ENCODE peak calls at places on chromosome 12, in four cellular contexts. A, C, W and Y are unnamed samples.

GRCh38 chr12:111705672-111706071 is 19.8 kb downstream of the ACAD10 start:
- DNase-seq in A (no peak), C (no peak), W (no peak), Y (no peak)

GRCh38 chr12:72346331-72346944 is 74.3 kb downstream of the TRHDE start:
- DNase-seq in A (no peak), C (peak; percentile 83), W (peak; percentile 95), Y (peak; percentile 67)

GRCh38 chr12:1881936-1882335 is 36.5 kb downstream of the CACNA2D4 start:
- DNase-seq in A (no peak), C (no peak), W (no peak), Y (no peak)

GRCh38 chr12:50734409-50735263 is 29.3 kb upstream of the ATF1 start:
- DNase-seq in A (no peak), C (no peak), W (peak; percentile 72), Y (peak; percentile 38)

GRCh38 chr12:122545855-122546254 is 18.8 kb downstream of the KNTC1 start:
- DNase-seq in A (no peak), C (no peak), W (no peak), Y (no peak)

GRCh38 chr12:80837342-80837978 is 100.3 kb downstream of the LIN7A start:
- DNase-seq in A (no peak), C (no peak), W (peak; percentile 82), Y (peak; percentile 57)

GRCh38 chr12:47903927-47904646 is 707 bp downstream of the VDR start:
- DNase-seq in A (peak; percentile 65), C (peak; percentile 56), W (peak; percentile 24), Y (no peak)

GRCh38 chr12:57756406-57757341 is 1.8 kb downstream of the MARCHF9 start:
- DNase-seq in A (no peak), C (peak; percentile 53), W (no peak), Y (peak; percentile 96)

GRCh38 chr12:84638811-84639368 is 273.7 kb downstream of the SLC6A15 start:
- DNase-seq in A (no peak), C (no peak), W (no peak), Y (no peak)

GRCh38 chr12:3200032-3200617 is 122.9 kb downstream of the TSPAN9 start:
- DNase-seq in A (no peak), C (peak; percentile 33), W (peak; percentile 93), Y (peak; percentile 95)

GRCh38 chr12:121578230-121579189 is 2.3 kb downstream of the KDM2B start:
- DNase-seq in A (no peak), C (no peak), W (no peak), Y (no peak)

GRCh38 chr12:114692558-114693531 is 8.9 kb upstream of the TBX3 start:
- DNase-seq in A (no peak), C (no peak), W (no peak), Y (no peak)

GRCh38 chr12:82817368-82817767 is 130.7 kb downstream of the TMTC2 start:
- DNase-seq in A (no peak), C (no peak), W (no peak), Y (no peak)

GRCh38 chr12:67377021-67377420 is 107.9 kb downstream of the CAND1 start:
- DNase-seq in A (no peak), C (no peak), W (no peak), Y (no peak)

GRCh38 chr12:1855241-1855640 is 34.9 kb downstream of the LRTM2 start:
- DNase-seq in A (no peak), C (no peak), W (no peak), Y (peak; percentile 29)

GRCh38 chr12:66025477-66025876 is 105.1 kb downstream of the LLPH start:
- DNase-seq in A (no peak), C (no peak), W (no peak), Y (no peak)

GRCh38 chr12:1776139-1776975 is 44.0 kb upstream of the LRTM2 start:
- DNase-seq in A (no peak), C (no peak), W (peak; percentile 89), Y (no peak)

GRCh38 chr12:27293463-27293862 is 39.2 kb upstream of the BMAL2 start:
- DNase-seq in A (peak; percentile 44), C (peak; percentile 89), W (no peak), Y (no peak)

GRCh38 chr12:6724409-6724797 is 557 bp downstream of the COPS7A start:
- DNase-seq in A (no peak), C (peak; percentile 28), W (no peak), Y (peak; percentile 21)

GRCh38 chr12:92365333-92365732 is 219.7 kb upstream of the BTG1 start:
- DNase-seq in A (no peak), C (no peak), W (no peak), Y (no peak)

GRCh38 chr12:92362785-92363184 is 217.1 kb upstream of the BTG1 start:
- DNase-seq in A (no peak), C (no peak), W (no peak), Y (peak; percentile 14)

GRCh38 chr12:92363295-92364146 is 217.9 kb upstream of the BTG1 start:
- DNase-seq in A (no peak), C (no peak), W (peak; percentile 78), Y (peak; percentile 92)

GRCh38 chr12:92360543-92360942 is 214.9 kb upstream of the BTG1 start:
- DNase-seq in A (no peak), C (no peak), W (no peak), Y (no peak)

GRCh38 chr12:92362109-92362508 is 216.5 kb upstream of the BTG1 start:
- DNase-seq in A (no peak), C (no peak), W (no peak), Y (no peak)
- H3K4me3 ChIP-seq in A (no peak overlapping the region), C (no peak overlapping the region), W (no peak overlapping the region), Y (no peak overlapping the region)

GRCh38 chr12:124384299-124384894 is 89.5 kb downstream of the RFLNA start:
- DNase-seq in A (no peak), C (no peak), W (no peak), Y (no peak)
- H3K4me1 ChIP-seq in A (peaks cover 33% of the 10 kb centered on the region), C (peaks cover 28% of the 10 kb centered on the region), W (peaks cover 7% of the 10 kb centered on the region), Y (peaks cover 20% of the 10 kb centered on the region)

GRCh38 chr12:4412462-4412861 is 33.0 kb upstream of the FGF23 start:
- DNase-seq in A (no peak), C (no peak), W (no peak), Y (no peak)
- H3K27me3 ChIP-seq in A (no peaks in the 10 kb centered on the region), C (no peaks in the 10 kb centered on the region), W (peaks cover 61% of the 10 kb centered on the region), Y (no peaks in the 10 kb centered on the region)

DNA sequence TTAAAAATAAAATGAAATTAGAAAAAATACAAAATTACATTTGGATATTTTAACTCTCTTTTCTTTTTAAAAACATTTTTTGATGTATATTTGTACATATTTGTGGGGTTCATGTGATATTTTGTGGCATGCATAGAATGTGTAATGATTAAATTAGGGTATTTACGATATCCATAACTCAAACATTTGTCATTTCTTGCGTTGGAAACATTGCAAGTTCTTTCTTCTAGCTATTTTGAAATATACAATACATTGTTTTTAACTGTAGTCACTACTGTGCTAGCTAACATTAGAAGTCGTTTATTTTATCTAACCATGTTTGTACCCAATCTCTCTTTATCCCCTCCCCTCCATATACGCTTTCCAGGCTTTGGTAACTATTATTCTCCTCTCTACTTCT is 13.9 kb upstream of the EIF2S3B start:
- DNase-seq in A (no peak), C (no peak), W (no peak), Y (no peak)
- H3K4me3 ChIP-seq in A (no peak overlapping the region), C (no peak overlapping the region), W (no peak overlapping the region), Y (no peak overlapping the region)

DNA sequence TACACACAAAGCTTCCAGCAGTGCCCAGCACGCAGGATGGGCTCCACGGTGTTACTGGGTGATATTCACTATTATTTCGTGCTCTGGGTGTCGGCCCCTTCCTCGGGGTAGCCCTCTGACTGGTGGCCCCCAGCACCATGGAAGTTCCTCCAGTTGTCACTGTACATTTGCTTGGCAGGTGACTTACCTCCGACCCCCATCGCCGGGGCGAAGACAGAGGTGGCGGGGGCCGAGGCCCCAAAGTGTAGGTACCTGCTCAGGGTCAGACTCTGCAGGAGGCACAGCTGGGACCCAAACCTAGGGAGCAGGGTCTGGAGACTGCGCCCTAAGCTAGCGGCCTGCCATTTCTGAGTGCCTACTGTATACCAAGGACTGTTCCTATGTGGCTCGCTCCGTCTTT is 98.9 kb downstream of the RFLNA start:
- DNase-seq in A (no peak), C (no peak), W (no peak), Y (no peak)
- H3K4me1 ChIP-seq in A (peaks cover 28% of the 10 kb centered on the region), C (peaks cover 24% of the 10 kb centered on the region), W (peaks cover 37% of the 10 kb centered on the region), Y (peaks cover 34% of the 10 kb centered on the region)

GRCh38 chr12:132324841-132325732 is 4.3 kb downstream of the GALNT9 start:
- DNase-seq in A (no peak), C (no peak), W (no peak), Y (no peak)

GRCh38 chr12:132325733-132326130 is 3.7 kb downstream of the GALNT9 start:
- DNase-seq in A (no peak), C (no peak), W (no peak), Y (no peak)

GRCh38 chr12:132322206-132323132 is 6.9 kb downstream of the GALNT9 start:
- DNase-seq in A (no peak), C (no peak), W (no peak), Y (no peak)

GRCh38 chr12:132323171-132324010 is 6.0 kb downstream of the GALNT9 start:
- DNase-seq in A (no peak), C (no peak), W (no peak), Y (no peak)

DNA sequence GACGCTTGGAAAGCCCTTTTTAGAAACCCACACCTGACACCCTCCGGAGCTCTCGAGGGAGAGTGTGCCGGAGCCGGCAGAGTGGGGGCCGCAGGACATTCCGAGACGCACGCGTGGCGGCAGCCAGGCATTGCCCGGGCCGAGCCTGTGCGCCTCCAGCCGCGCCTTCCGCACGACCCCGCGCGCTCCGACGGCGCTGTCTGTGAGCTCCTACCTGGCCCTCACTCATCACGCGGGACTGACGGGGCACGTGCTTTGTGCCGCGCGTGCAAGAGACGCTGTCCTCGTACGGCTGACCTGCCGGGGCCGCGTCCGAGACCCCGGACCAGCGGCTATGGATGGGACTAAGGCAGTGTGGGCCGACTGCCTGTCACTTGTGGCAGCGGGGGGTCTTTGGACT is 5.2 kb downstream of the GALNT9 start:
- DNase-seq in A (no peak), C (no peak), W (no peak), Y (no peak)
- H3K27me3 ChIP-seq in A (peaks cover 5% of the 10 kb centered on the region), C (peaks cover 4% of the 10 kb centered on the region), W (peaks cover 15% of the 10 kb centered on the region), Y (no peaks in the 10 kb centered on the region)

GRCh38 chr12:11804130-11804529 is 154.7 kb downstream of the ETV6 start:
- DNase-seq in A (no peak), C (no peak), W (no peak), Y (no peak)

GRCh38 chr12:11801643-11802042 is 152.2 kb downstream of the ETV6 start:
- DNase-seq in A (no peak), C (no peak), W (peak; percentile 27), Y (no peak)

GRCh38 chr12:11807453-11807852 is 158.0 kb downstream of the ETV6 start:
- DNase-seq in A (no peak), C (no peak), W (no peak), Y (no peak)

GRCh38 chr12:11805680-11806079 is 156.2 kb downstream of the ETV6 start:
- DNase-seq in A (no peak), C (no peak), W (no peak), Y (no peak)

DNA sequence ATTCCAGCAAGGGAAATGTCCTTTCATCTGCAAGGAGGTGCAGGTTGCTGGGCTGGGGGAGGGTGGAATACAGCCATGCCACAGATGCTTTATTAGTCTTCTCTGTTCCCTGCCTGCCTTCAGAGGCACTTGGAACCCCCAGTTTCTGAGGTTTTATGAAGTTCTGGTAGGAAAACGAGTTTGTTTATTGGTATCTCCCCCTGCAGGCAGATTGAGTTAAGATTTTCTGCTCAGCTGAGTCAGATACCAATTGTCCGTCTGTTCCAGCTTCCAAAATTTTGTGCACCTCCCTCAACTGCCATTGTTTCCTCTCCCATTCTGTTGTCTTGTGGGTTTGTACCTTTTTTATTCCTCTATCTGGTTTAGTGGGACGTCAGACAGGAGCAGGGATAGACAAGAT is 155.6 kb downstream of the ETV6 start:
- DNase-seq in A (no peak), C (no peak), W (peak; percentile 39), Y (no peak)
- H3K4me3 ChIP-seq in A (no peak overlapping the region), C (no peak overlapping the region), W (no peak overlapping the region), Y (no peak overlapping the region)

GRCh38 chr12:129257526-129257925 is 404.2 kb downstream of the GLT1D1 start:
- DNase-seq in A (no peak), C (no peak), W (no peak), Y (no peak)
- H3K4me1 ChIP-seq in A (no peaks in the 10 kb centered on the region), C (no peaks in the 10 kb centered on the region), W (no peaks in the 10 kb centered on the region), Y (no peaks in the 10 kb centered on the region)